ENCODE peak calls at places on chromosome 11, in six cellular contexts. F, T, M, I, O and N are unnamed samples.

GRCh38 chr11:1238767-1239595 is 16.1 kb downstream of the MUC5B start:
- DNase-seq in M (peak; percentile 56), I (no peak), O (peak; percentile 66), T (peak; percentile 72), F (peak; percentile 77), N (no peak)

GRCh38 chr11:31050061-31050790 is 319.3 kb downstream of the DCDC1 start:
- DNase-seq in I (no peak), O (no peak), M (peak; percentile 11), T (no peak), F (peak; percentile 28), N (no peak)

GRCh38 chr11:33461726-33462125 is 204.5 kb downstream of the HIPK3 start:
- DNase-seq in F (no peak), T (no peak), M (no peak), O (no peak), I (no peak), N (no peak)

GRCh38 chr11:1913271-1914060 is 6.0 kb upstream of the TNNT3 start:
- DNase-seq in M (no peak), F (no peak), T (no peak), I (no peak), O (no peak), N (no peak)

GRCh38 chr11:117232911-117233409 is 489 bp downstream of the RNF214 start:
- DNase-seq in T (no peak), F (peak; percentile 18), I (no peak), M (peak; percentile 15), O (no peak), N (peak; percentile 28)

GRCh38 chr11:13955971-13956421 is 6.5 kb upstream of the SPON1 start:
- DNase-seq in M (peak; percentile 69), I (peak; percentile 64), F (peak; percentile 65), O (peak; percentile 64), T (peak; percentile 86), N (peak; percentile 80)

GRCh38 chr11:69320326-69320725 is 26.4 kb downstream of the MYEOV start:
- DNase-seq in F (peak; percentile 39), I (no peak), O (no peak), T (no peak), M (no peak), N (no peak)

GRCh38 chr11:45062974-45063635 is 83.3 kb upstream of the PRDM11 start:
- DNase-seq in F (no peak), I (no peak), T (no peak), O (no peak), M (no peak), N (no peak)

GRCh38 chr11:104329043-104329442 is 165.1 kb upstream of the PDGFD start:
- DNase-seq in T (no peak), M (no peak), O (no peak), F (no peak), I (no peak), N (no peak)

GRCh38 chr11:69986421-69987229 is 91.5 kb upstream of the ANO1 start:
- DNase-seq in I (no peak), O (no peak), M (no peak), F (no peak), T (no peak), N (no peak)

GRCh38 chr11:99241059-99241458 is 220.3 kb downstream of the CNTN5 start:
- DNase-seq in M (no peak), T (no peak), O (no peak), I (no peak), F (no peak), N (no peak)

GRCh38 chr11:82521427-82521826 is 212.2 kb downstream of the FAM181B start:
- DNase-seq in T (no peak), M (no peak), I (peak; percentile 52), F (no peak), O (peak; percentile 8), N (peak; percentile 33)

GRCh38 chr11:7657306-7658025 is 15.8 kb downstream of the CYB5R2 start:
- DNase-seq in O (peak; percentile 64), F (peak; percentile 60), I (peak; percentile 63), T (peak; percentile 78), M (peak; percentile 57), N (peak; percentile 85)

GRCh38 chr11:130522284-130522961 is 74.0 kb downstream of the ADAMTS15 start:
- DNase-seq in F (peak; percentile 89), O (peak; percentile 76), I (peak; percentile 94), T (peak; percentile 93), M (peak; percentile 92), N (peak; percentile 94)

GRCh38 chr11:36292311-36292722 is 3.1 kb upstream of the COMMD9 start:
- DNase-seq in O (no peak), I (no peak), F (no peak), T (no peak), M (no peak), N (no peak)

GRCh38 chr11:64165482-64165841 is 451 bp downstream of the MACROD1 start:
- DNase-seq in I (no peak), T (peak; percentile 55), M (peak; percentile 42), O (peak; percentile 35), F (peak; percentile 47), N (no peak)

GRCh38 chr11:36130401-36130800 is 158.8 kb downstream of the COMMD9 start:
- DNase-seq in O (no peak), I (no peak), F (no peak), T (no peak), M (no peak), N (no peak)

GRCh38 chr11:34840736-34841386 is 75.3 kb downstream of the APIP start:
- DNase-seq in M (peak; percentile 23), I (no peak), F (peak; percentile 62), T (peak; percentile 74), O (peak; percentile 58), N (no peak)

GRCh38 chr11:104332110-104332509 is 168.2 kb upstream of the PDGFD start:
- DNase-seq in O (peak; percentile 17), T (peak; percentile 52), I (no peak), M (no peak), F (peak; percentile 17), N (peak; percentile 64)

GRCh38 chr11:17275376-17276235 is 933 bp upstream of the NUCB2 start:
- DNase-seq in M (no peak), T (no peak), O (no peak), I (no peak), F (no peak), N (no peak)

GRCh38 chr11:36399745-36400144 is 103.7 kb downstream of the PRR5L start:
- DNase-seq in F (no peak), M (no peak), I (no peak), O (no peak), T (peak; percentile 64), N (no peak)

GRCh38 chr11:35491231-35491871 is 34.1 kb downstream of the PAMR1 start:
- DNase-seq in O (no peak), F (no peak), T (no peak), M (no peak), I (no peak), N (no peak)

GRCh38 chr11:76329983-76330382 is 50.9 kb downstream of the THAP12 start:
- DNase-seq in O (no peak), I (no peak), F (no peak), T (no peak), M (no peak), N (no peak)

GRCh38 chr11:99937330-99937729 is 749.8 kb upstream of the ARHGAP42 start:
- DNase-seq in T (no peak), O (no peak), M (no peak), I (no peak), F (no peak), N (no peak)

GRCh38 chr11:35242412-35242811 is 103.4 kb downstream of the CD44 start:
- DNase-seq in O (no peak), I (no peak), T (no peak), M (no peak), F (no peak), N (no peak)

GRCh38 chr11:66467756-66468155 is 1.1 kb downstream of the PELI3 start:
- DNase-seq in M (no peak), F (peak; percentile 45), O (peak; percentile 60), I (peak; percentile 28), T (peak; percentile 59), N (peak; percentile 28)

GRCh38 chr11:119448380-119448779 is 25.4 kb upstream of the THY1 start:
- DNase-seq in O (no peak), M (no peak), F (no peak), I (no peak), T (no peak), N (no peak)

GRCh38 chr11:17763703-17764102 is 29.1 kb downstream of the KCNC1 start:
- DNase-seq in I (no peak), M (no peak), F (no peak), T (no peak), O (no peak), N (no peak)

DNA sequence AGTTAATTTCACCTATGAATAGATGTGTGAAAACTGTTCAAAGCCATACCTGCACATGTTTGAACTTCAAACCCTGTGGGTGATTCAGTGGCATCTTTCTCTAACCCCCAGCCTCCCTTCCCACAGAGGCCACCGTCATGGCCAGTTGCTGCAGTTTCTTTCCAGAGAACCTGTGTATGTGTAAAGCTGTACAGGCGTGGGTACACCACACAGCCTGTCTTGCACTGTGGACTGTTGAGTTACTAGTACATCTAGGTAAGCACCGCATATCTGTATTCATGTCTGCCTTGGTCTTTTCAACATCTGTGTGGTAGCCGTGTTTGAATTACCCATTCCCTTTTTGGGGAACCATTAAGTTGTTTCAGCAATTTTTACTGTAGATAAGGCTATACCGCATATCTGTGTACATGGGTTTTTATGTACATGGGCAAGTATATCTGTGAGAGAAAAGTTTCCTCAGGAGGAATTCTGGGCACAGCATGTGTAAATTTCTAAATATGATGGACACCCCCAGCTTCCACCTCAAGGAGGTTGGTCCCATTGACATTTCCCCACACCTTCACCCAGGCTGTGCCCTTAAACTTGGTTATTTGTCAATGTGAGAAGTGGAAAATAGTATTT is 13.9 kb downstream of the NEAT1 start:
- DNase-seq in O (peak; percentile 19), M (peak; percentile 46), I (no peak), F (no peak), T (peak; percentile 47), N (peak; percentile 15)
- TF ChIP-seq POLR2A in O (no peak), M (no peak), I (peak; percentile 8), F (peak; percentile 25), T (no peak), N (no peak)

DNA sequence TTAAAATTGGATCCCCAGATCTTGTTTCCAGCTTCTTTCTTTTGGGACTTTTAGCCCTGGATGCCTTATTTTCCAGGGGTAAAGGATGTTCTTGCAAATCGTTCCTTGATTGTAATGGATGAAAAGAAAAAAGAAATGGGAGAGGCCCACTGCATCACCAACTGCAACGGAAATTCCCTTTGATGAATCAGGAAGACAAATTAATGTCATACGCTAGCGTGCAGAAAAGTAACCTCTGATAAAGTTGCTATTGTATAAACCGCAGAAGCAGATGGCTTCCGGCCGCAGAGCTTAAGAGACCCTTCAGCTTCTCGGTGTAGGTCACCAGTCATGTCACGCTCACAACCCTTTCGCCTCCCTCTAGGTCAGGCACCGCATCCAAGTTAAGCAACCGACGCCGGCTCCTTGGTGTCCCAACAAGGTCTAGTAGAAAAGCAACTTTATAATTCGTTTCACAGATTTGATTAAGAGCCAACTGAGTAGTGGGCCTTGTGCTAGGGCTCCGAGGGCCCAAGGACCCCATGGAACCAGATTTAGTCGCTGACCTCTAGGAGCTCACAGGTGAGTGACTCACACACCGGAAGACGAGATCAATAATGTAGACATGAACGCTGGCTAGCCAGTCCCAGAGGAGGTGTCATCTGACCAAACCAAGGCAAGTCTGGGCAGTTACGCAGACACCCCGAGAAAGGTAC is 1.3 kb upstream of the ZFP91 start:
- DNase-seq in T (peak; percentile 89), I (no peak), M (peak; percentile 46), O (peak; percentile 66), F (peak; percentile 54), N (peak; percentile 63)
- H3K4me1 ChIP-seq in T (no peaks in the 10 kb centered on the region), I (no peaks in the 10 kb centered on the region), M (peaks cover 24% of the 10 kb centered on the region), O (peaks cover 73% of the 10 kb centered on the region), F (peaks cover 64% of the 10 kb centered on the region), N (peaks cover 31% of the 10 kb centered on the region)

GRCh38 chr11:105456950-105457349 is 152.9 kb upstream of the GRIA4 start:
- DNase-seq in I (no peak), F (no peak), M (no peak), O (no peak), T (no peak), N (no peak)
- TF ChIP-seq CTCF in I (no peak), F (no peak), M (no peak), O (no peak), T (no peak), N (no peak)

GRCh38 chr11:125902927-125903752 is at the start of gene PUS3:
- DNase-seq in I (peak; percentile 89), F (peak; percentile 94), O (peak; percentile 90), M (peak; percentile 94), T (peak; percentile 95), N (peak; percentile 94)
- TF ChIP-seq POLR2A in I (peak; percentile 30), F (peak; percentile 71), O (peak; percentile 63), M (no peak), T (peak; percentile 42), N (no peak)